ENCODE peak calls at places on chromosome 1, in ten cellular contexts. One of them, this sample, is unnamed.

GRCh38 chr1:182384387-182384960 is 7.1 kb downstream of the GLUL start:
- DNase-seq in body of pancreas: no peak
- DNase-seq in thoracic aorta: no peak
- DNase-seq in upper lobe of right lung: no peak
- DNase-seq in HCT116: no peak
- DNase-seq in CD8-positive, alpha-beta T cell: no peak
- DNase-seq in neuronal stem cell: no peak
- DNase-seq in CD4-positive, alpha-beta memory T cell: no peak
- DNase-seq in H9: no peak
- DNase-seq in heart right ventricle: no peak
- DNase-seq in this sample: peak

GRCh38 chr1:68233202-68233601 is 879 bp upstream of the WLS start:
- DNase-seq in body of pancreas: no peak
- DNase-seq in thoracic aorta: no peak
- DNase-seq in upper lobe of right lung: no peak
- DNase-seq in HCT116: no peak
- DNase-seq in CD8-positive, alpha-beta T cell: no peak
- DNase-seq in neuronal stem cell: no peak
- DNase-seq in CD4-positive, alpha-beta memory T cell: no peak
- DNase-seq in H9: no peak
- DNase-seq in heart right ventricle: no peak
- DNase-seq in this sample: no peak

GRCh38 chr1:160708821-160709220 is 2.8 kb downstream of the CD48 start:
- DNase-seq in body of pancreas: no peak
- DNase-seq in thoracic aorta: no peak
- DNase-seq in upper lobe of right lung: no peak
- DNase-seq in HCT116: no peak
- DNase-seq in CD8-positive, alpha-beta T cell: peak
- DNase-seq in neuronal stem cell: no peak
- DNase-seq in CD4-positive, alpha-beta memory T cell: peak
- DNase-seq in H9: no peak
- DNase-seq in heart right ventricle: no peak
- DNase-seq in this sample: no peak

GRCh38 chr1:211327341-211327921 is 798 bp downstream of the TRAF5 start:
- DNase-seq in body of pancreas: peak
- DNase-seq in thoracic aorta: no peak
- DNase-seq in upper lobe of right lung: no peak
- DNase-seq in HCT116: no peak
- DNase-seq in CD8-positive, alpha-beta T cell: peak
- DNase-seq in neuronal stem cell: no peak
- DNase-seq in CD4-positive, alpha-beta memory T cell: peak
- DNase-seq in H9: peak
- DNase-seq in heart right ventricle: no peak
- DNase-seq in this sample: no peak

GRCh38 chr1:12511128-12511484 is 106.9 kb downstream of the DHRS3 start:
- DNase-seq in body of pancreas: no peak
- DNase-seq in thoracic aorta: no peak
- DNase-seq in upper lobe of right lung: no peak
- DNase-seq in HCT116: no peak
- DNase-seq in CD8-positive, alpha-beta T cell: no peak
- DNase-seq in neuronal stem cell: no peak
- DNase-seq in CD4-positive, alpha-beta memory T cell: no peak
- DNase-seq in H9: no peak
- DNase-seq in heart right ventricle: no peak
- DNase-seq in this sample: peak

GRCh38 chr1:171871848-171872247 is 30.6 kb downstream of the DNM3 start:
- DNase-seq in body of pancreas: no peak
- DNase-seq in thoracic aorta: no peak
- DNase-seq in upper lobe of right lung: no peak
- DNase-seq in HCT116: no peak
- DNase-seq in CD8-positive, alpha-beta T cell: no peak
- DNase-seq in neuronal stem cell: no peak
- DNase-seq in CD4-positive, alpha-beta memory T cell: no peak
- DNase-seq in H9: no peak
- DNase-seq in heart right ventricle: no peak
- DNase-seq in this sample: no peak

GRCh38 chr1:16067127-16067768 is 6.2 kb downstream of the FAM131C start:
- DNase-seq in body of pancreas: peak
- DNase-seq in thoracic aorta: no peak
- DNase-seq in upper lobe of right lung: no peak
- DNase-seq in HCT116: no peak
- DNase-seq in CD8-positive, alpha-beta T cell: no peak
- DNase-seq in neuronal stem cell: no peak
- DNase-seq in CD4-positive, alpha-beta memory T cell: no peak
- DNase-seq in H9: no peak
- DNase-seq in heart right ventricle: no peak
- DNase-seq in this sample: no peak

GRCh38 chr1:55969322-55969721 is 610.0 kb downstream of the PLPP3 start:
- DNase-seq in body of pancreas: no peak
- DNase-seq in thoracic aorta: no peak
- DNase-seq in upper lobe of right lung: no peak
- DNase-seq in HCT116: no peak
- DNase-seq in CD8-positive, alpha-beta T cell: no peak
- DNase-seq in neuronal stem cell: no peak
- DNase-seq in CD4-positive, alpha-beta memory T cell: no peak
- DNase-seq in H9: no peak
- DNase-seq in heart right ventricle: no peak
- DNase-seq in this sample: no peak

GRCh38 chr1:8063298-8064068 is 37.4 kb upstream of the ERRFI1 start:
- DNase-seq in body of pancreas: no peak
- DNase-seq in thoracic aorta: no peak
- DNase-seq in upper lobe of right lung: no peak
- DNase-seq in HCT116: no peak
- DNase-seq in CD8-positive, alpha-beta T cell: no peak
- DNase-seq in neuronal stem cell: no peak
- DNase-seq in CD4-positive, alpha-beta memory T cell: no peak
- DNase-seq in H9: no peak
- DNase-seq in heart right ventricle: peak
- DNase-seq in this sample: no peak

GRCh38 chr1:22121421-22121911 is 21.4 kb downstream of the WNT4 start:
- DNase-seq in body of pancreas: peak
- DNase-seq in thoracic aorta: no peak
- DNase-seq in upper lobe of right lung: no peak
- DNase-seq in HCT116: no peak
- DNase-seq in CD8-positive, alpha-beta T cell: no peak
- DNase-seq in neuronal stem cell: no peak
- DNase-seq in CD4-positive, alpha-beta memory T cell: no peak
- DNase-seq in H9: peak
- DNase-seq in heart right ventricle: no peak
- DNase-seq in this sample: no peak

GRCh38 chr1:40822890-40823289 is 39.3 kb downstream of the CITED4 start:
- DNase-seq in body of pancreas: no peak
- DNase-seq in thoracic aorta: no peak
- DNase-seq in upper lobe of right lung: no peak
- DNase-seq in HCT116: no peak
- DNase-seq in CD8-positive, alpha-beta T cell: no peak
- DNase-seq in neuronal stem cell: no peak
- DNase-seq in CD4-positive, alpha-beta memory T cell: no peak
- DNase-seq in H9: no peak
- DNase-seq in heart right ventricle: no peak
- DNase-seq in this sample: no peak

GRCh38 chr1:40823345-40823744 is 38.8 kb downstream of the CITED4 start:
- DNase-seq in body of pancreas: no peak
- DNase-seq in thoracic aorta: no peak
- DNase-seq in upper lobe of right lung: no peak
- DNase-seq in HCT116: no peak
- DNase-seq in CD8-positive, alpha-beta T cell: no peak
- DNase-seq in neuronal stem cell: no peak
- DNase-seq in CD4-positive, alpha-beta memory T cell: no peak
- DNase-seq in H9: no peak
- DNase-seq in heart right ventricle: no peak
- DNase-seq in this sample: no peak

GRCh38 chr1:40824591-40825429 is 37.4 kb downstream of the CITED4 start:
- DNase-seq in body of pancreas: no peak
- DNase-seq in thoracic aorta: no peak
- DNase-seq in upper lobe of right lung: no peak
- DNase-seq in HCT116: no peak
- DNase-seq in CD8-positive, alpha-beta T cell: no peak
- DNase-seq in neuronal stem cell: peak
- DNase-seq in CD4-positive, alpha-beta memory T cell: no peak
- DNase-seq in H9: no peak
- DNase-seq in heart right ventricle: no peak
- DNase-seq in this sample: no peak

GRCh38 chr1:40825430-40825778 is 36.8 kb downstream of the CITED4 start:
- DNase-seq in body of pancreas: no peak
- DNase-seq in thoracic aorta: no peak
- DNase-seq in upper lobe of right lung: no peak
- DNase-seq in HCT116: no peak
- DNase-seq in CD8-positive, alpha-beta T cell: no peak
- DNase-seq in neuronal stem cell: no peak
- DNase-seq in CD4-positive, alpha-beta memory T cell: no peak
- DNase-seq in H9: peak
- DNase-seq in heart right ventricle: no peak
- DNase-seq in this sample: no peak

DNA sequence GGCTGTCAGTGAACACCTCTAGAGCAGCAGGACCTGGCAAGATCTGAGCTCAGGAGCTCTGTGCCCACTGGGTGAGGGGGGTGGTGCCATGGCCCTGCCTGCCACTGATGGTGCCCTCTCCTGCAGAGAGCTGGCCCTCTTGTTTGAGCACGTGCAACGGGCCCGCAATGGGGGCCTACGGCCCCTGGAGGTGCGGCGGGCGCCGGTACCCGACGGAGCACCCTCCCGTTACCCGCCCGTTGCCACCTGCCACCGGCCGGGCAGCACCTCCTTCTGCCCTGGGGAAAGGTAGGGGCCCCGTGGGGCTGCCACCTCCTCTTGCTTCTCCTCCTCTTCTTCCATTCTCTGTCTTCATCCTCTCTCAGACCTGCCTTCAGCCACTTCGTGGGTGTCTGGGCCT is 38.2 kb downstream of the CITED4 start:
- DNase-seq in body of pancreas: no peak
- DNase-seq in thoracic aorta: no peak
- DNase-seq in upper lobe of right lung: no peak
- DNase-seq in HCT116: no peak
- DNase-seq in CD8-positive, alpha-beta T cell: no peak
- DNase-seq in neuronal stem cell: no peak
- DNase-seq in CD4-positive, alpha-beta memory T cell: no peak
- DNase-seq in H9: no peak
- DNase-seq in heart right ventricle: no peak
- DNase-seq in this sample: no peak
- H3K27ac ChIP-seq in body of pancreas: no peak
- H3K27ac ChIP-seq in thoracic aorta: peak
- H3K27ac ChIP-seq in upper lobe of right lung: no peak
- H3K27ac ChIP-seq in HCT116: no peak
- H3K27ac ChIP-seq in CD8-positive, alpha-beta T cell: no peak
- H3K27ac ChIP-seq in neuronal stem cell: no peak
- H3K27ac ChIP-seq in CD4-positive, alpha-beta memory T cell: no peak
- H3K27ac ChIP-seq in H9: no peak
- H3K27ac ChIP-seq in heart right ventricle: no peak
- H3K27ac ChIP-seq in this sample: no peak

GRCh38 chr1:65339866-65340483 is 30.6 kb downstream of the DNAJC6 start:
- DNase-seq in body of pancreas: no peak
- DNase-seq in thoracic aorta: no peak
- DNase-seq in upper lobe of right lung: no peak
- DNase-seq in HCT116: no peak
- DNase-seq in CD8-positive, alpha-beta T cell: no peak
- DNase-seq in neuronal stem cell: no peak
- DNase-seq in CD4-positive, alpha-beta memory T cell: no peak
- DNase-seq in H9: no peak
- DNase-seq in heart right ventricle: no peak
- DNase-seq in this sample: no peak
- H3K27ac ChIP-seq in body of pancreas: no peak
- H3K27ac ChIP-seq in thoracic aorta: no peak
- H3K27ac ChIP-seq in upper lobe of right lung: no peak
- H3K27ac ChIP-seq in HCT116: no peak
- H3K27ac ChIP-seq in CD8-positive, alpha-beta T cell: no peak
- H3K27ac ChIP-seq in neuronal stem cell: no peak
- H3K27ac ChIP-seq in CD4-positive, alpha-beta memory T cell: no peak
- H3K27ac ChIP-seq in H9: no peak
- H3K27ac ChIP-seq in heart right ventricle: no peak
- H3K27ac ChIP-seq in this sample: no peak

GRCh38 chr1:32184639-32185038 is 5.2 kb downstream of the TXLNA start:
- DNase-seq in body of pancreas: no peak
- DNase-seq in thoracic aorta: no peak
- DNase-seq in upper lobe of right lung: no peak
- DNase-seq in HCT116: no peak
- DNase-seq in CD8-positive, alpha-beta T cell: no peak
- DNase-seq in neuronal stem cell: no peak
- DNase-seq in CD4-positive, alpha-beta memory T cell: no peak
- DNase-seq in H9: no peak
- DNase-seq in heart right ventricle: no peak
- DNase-seq in this sample: no peak

GRCh38 chr1:32187850-32188249 is 8.4 kb downstream of the TXLNA start:
- DNase-seq in body of pancreas: no peak
- DNase-seq in thoracic aorta: no peak
- DNase-seq in upper lobe of right lung: peak
- DNase-seq in HCT116: no peak
- DNase-seq in CD8-positive, alpha-beta T cell: no peak
- DNase-seq in neuronal stem cell: no peak
- DNase-seq in CD4-positive, alpha-beta memory T cell: no peak
- DNase-seq in H9: no peak
- DNase-seq in heart right ventricle: no peak
- DNase-seq in this sample: no peak

GRCh38 chr1:32182060-32182459 is 2.6 kb downstream of the TXLNA start:
- DNase-seq in body of pancreas: no peak
- DNase-seq in thoracic aorta: no peak
- DNase-seq in upper lobe of right lung: no peak
- DNase-seq in HCT116: no peak
- DNase-seq in CD8-positive, alpha-beta T cell: no peak
- DNase-seq in neuronal stem cell: no peak
- DNase-seq in CD4-positive, alpha-beta memory T cell: no peak
- DNase-seq in H9: no peak
- DNase-seq in heart right ventricle: no peak
- DNase-seq in this sample: no peak

GRCh38 chr1:32186077-32186476 is 6.6 kb downstream of the TXLNA start:
- DNase-seq in body of pancreas: no peak
- DNase-seq in thoracic aorta: no peak
- DNase-seq in upper lobe of right lung: no peak
- DNase-seq in HCT116: no peak
- DNase-seq in CD8-positive, alpha-beta T cell: no peak
- DNase-seq in neuronal stem cell: no peak
- DNase-seq in CD4-positive, alpha-beta memory T cell: no peak
- DNase-seq in H9: no peak
- DNase-seq in heart right ventricle: no peak
- DNase-seq in this sample: no peak

DNA sequence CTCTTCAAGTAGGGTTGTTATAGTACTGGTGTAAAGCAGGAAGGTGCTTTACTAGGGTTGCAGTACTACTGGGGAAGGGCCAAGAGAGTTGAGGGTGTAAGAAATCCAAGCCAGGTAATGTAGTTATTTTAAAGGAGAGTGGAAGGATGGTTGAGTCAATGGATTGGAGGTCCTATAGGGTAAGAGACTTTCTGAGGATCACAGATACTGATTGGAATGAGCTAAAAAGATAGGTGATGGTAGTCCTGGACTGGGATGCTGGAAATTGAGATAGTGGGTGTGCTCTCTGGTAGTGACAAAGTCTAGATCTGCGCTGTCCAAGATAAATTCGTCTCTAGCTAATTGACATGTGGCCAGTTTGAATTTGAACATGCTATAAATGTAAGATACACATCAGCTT is 7.0 kb downstream of the TXLNA start:
- DNase-seq in body of pancreas: no peak
- DNase-seq in thoracic aorta: no peak
- DNase-seq in upper lobe of right lung: no peak
- DNase-seq in HCT116: no peak
- DNase-seq in CD8-positive, alpha-beta T cell: no peak
- DNase-seq in neuronal stem cell: no peak
- DNase-seq in CD4-positive, alpha-beta memory T cell: no peak
- DNase-seq in H9: no peak
- DNase-seq in heart right ventricle: no peak
- DNase-seq in this sample: no peak
- H3K27ac ChIP-seq in body of pancreas: no peak
- H3K27ac ChIP-seq in thoracic aorta: no peak
- H3K27ac ChIP-seq in upper lobe of right lung: no peak
- H3K27ac ChIP-seq in HCT116: no peak
- H3K27ac ChIP-seq in CD8-positive, alpha-beta T cell: no peak
- H3K27ac ChIP-seq in neuronal stem cell: no peak
- H3K27ac ChIP-seq in CD4-positive, alpha-beta memory T cell: no peak
- H3K27ac ChIP-seq in H9: no peak
- H3K27ac ChIP-seq in heart right ventricle: no peak
- H3K27ac ChIP-seq in this sample: no peak

GRCh38 chr1:111062081-111062480 is 77.8 kb downstream of the DRAM2 start:
- DNase-seq in body of pancreas: no peak
- DNase-seq in thoracic aorta: no peak
- DNase-seq in upper lobe of right lung: no peak
- DNase-seq in HCT116: no peak
- DNase-seq in CD8-positive, alpha-beta T cell: no peak
- DNase-seq in neuronal stem cell: no peak
- DNase-seq in CD4-positive, alpha-beta memory T cell: no peak
- DNase-seq in H9: no peak
- DNase-seq in heart right ventricle: no peak
- DNase-seq in this sample: no peak
- H3K27ac ChIP-seq in body of pancreas: no peak
- H3K27ac ChIP-seq in thoracic aorta: no peak
- H3K27ac ChIP-seq in upper lobe of right lung: no peak
- H3K27ac ChIP-seq in HCT116: no peak
- H3K27ac ChIP-seq in CD8-positive, alpha-beta T cell: no peak
- H3K27ac ChIP-seq in neuronal stem cell: no peak
- H3K27ac ChIP-seq in CD4-positive, alpha-beta memory T cell: no peak
- H3K27ac ChIP-seq in H9: no peak
- H3K27ac ChIP-seq in heart right ventricle: no peak
- H3K27ac ChIP-seq in this sample: no peak